ENCODE peak calls at places on chromosomes 7 and 10, in eight cellular contexts. One of them, this sample, is unnamed.

GRCh38 chr7:74069086-74069541 is 14.5 kb upstream of the LIMK1 start:
- DNase-seq in kidney: peak
- DNase-seq in fibroblast of mammary gland: no peak
- DNase-seq in choroid plexus epithelial cell: no peak
- DNase-seq in neural progenitor cell: no peak
- DNase-seq in tibial artery: peak
- DNase-seq in heart right ventricle: no peak
- DNase-seq in Panc1: no peak
- DNase-seq in this sample: no peak

GRCh38 chr7:901388-902154 is 25.2 kb downstream of the GET4 start:
- DNase-seq in kidney: peak
- DNase-seq in fibroblast of mammary gland: peak
- DNase-seq in choroid plexus epithelial cell: peak
- DNase-seq in neural progenitor cell: peak
- DNase-seq in tibial artery: no peak
- DNase-seq in heart right ventricle: peak
- DNase-seq in Panc1: no peak
- DNase-seq in this sample: peak

GRCh38 chr7:117401293-117402002 is 25.8 kb downstream of the ASZ1 start:
- DNase-seq in kidney: no peak
- DNase-seq in fibroblast of mammary gland: no peak
- DNase-seq in choroid plexus epithelial cell: peak
- DNase-seq in neural progenitor cell: peak
- DNase-seq in tibial artery: no peak
- DNase-seq in heart right ventricle: no peak
- DNase-seq in Panc1: no peak
- DNase-seq in this sample: peak

GRCh38 chr10:5575482-5576153 is 50.9 kb downstream of the CALML3 start:
- DNase-seq in kidney: peak
- DNase-seq in fibroblast of mammary gland: peak
- DNase-seq in choroid plexus epithelial cell: peak
- DNase-seq in neural progenitor cell: no peak
- DNase-seq in tibial artery: peak
- DNase-seq in heart right ventricle: no peak
- DNase-seq in Panc1: no peak
- DNase-seq in this sample: peak

GRCh38 chr10:119769886-119770285 is 44.0 kb downstream of the INPP5F start:
- DNase-seq in kidney: no peak
- DNase-seq in fibroblast of mammary gland: peak
- DNase-seq in choroid plexus epithelial cell: peak
- DNase-seq in neural progenitor cell: no peak
- DNase-seq in tibial artery: no peak
- DNase-seq in heart right ventricle: no peak
- DNase-seq in Panc1: no peak
- DNase-seq in this sample: peak

GRCh38 chr7:5270788-5271187 is 12.0 kb upstream of the SLC29A4 start:
- DNase-seq in kidney: no peak
- DNase-seq in fibroblast of mammary gland: no peak
- DNase-seq in choroid plexus epithelial cell: no peak
- DNase-seq in neural progenitor cell: peak
- DNase-seq in tibial artery: no peak
- DNase-seq in heart right ventricle: no peak
- DNase-seq in Panc1: no peak
- DNase-seq in this sample: no peak

GRCh38 chr7:54788664-54789063 is 29.7 kb upstream of the SEC61G start:
- DNase-seq in kidney: no peak
- DNase-seq in fibroblast of mammary gland: peak
- DNase-seq in choroid plexus epithelial cell: peak
- DNase-seq in neural progenitor cell: peak
- DNase-seq in tibial artery: no peak
- DNase-seq in heart right ventricle: peak
- DNase-seq in Panc1: peak
- DNase-seq in this sample: peak

GRCh38 chr10:35633006-35633980 is 8.8 kb downstream of the FZD8 start:
- DNase-seq in kidney: no peak
- DNase-seq in fibroblast of mammary gland: no peak
- DNase-seq in choroid plexus epithelial cell: no peak
- DNase-seq in neural progenitor cell: peak
- DNase-seq in tibial artery: no peak
- DNase-seq in heart right ventricle: no peak
- DNase-seq in Panc1: no peak
- DNase-seq in this sample: no peak

GRCh38 chr10:73810735-73811465 is 498 bp downstream of the NDST2 start:
- DNase-seq in kidney: peak
- DNase-seq in fibroblast of mammary gland: peak
- DNase-seq in choroid plexus epithelial cell: peak
- DNase-seq in neural progenitor cell: peak
- DNase-seq in tibial artery: no peak
- DNase-seq in heart right ventricle: peak
- DNase-seq in Panc1: no peak
- DNase-seq in this sample: peak

GRCh38 chr10:48523212-48523819 is 81.6 kb downstream of the ARHGAP22 start:
- DNase-seq in kidney: no peak
- DNase-seq in fibroblast of mammary gland: peak
- DNase-seq in choroid plexus epithelial cell: peak
- DNase-seq in neural progenitor cell: peak
- DNase-seq in tibial artery: peak
- DNase-seq in heart right ventricle: peak
- DNase-seq in Panc1: no peak
- DNase-seq in this sample: peak

GRCh38 chr10:56057860-56058259 is 303.2 kb downstream of the ZWINT start:
- DNase-seq in kidney: no peak
- DNase-seq in fibroblast of mammary gland: no peak
- DNase-seq in choroid plexus epithelial cell: no peak
- DNase-seq in neural progenitor cell: no peak
- DNase-seq in tibial artery: no peak
- DNase-seq in heart right ventricle: no peak
- DNase-seq in Panc1: no peak
- DNase-seq in this sample: no peak

GRCh38 chr7:106119719-106120118 is 7.6 kb upstream of the SYPL1 start:
- DNase-seq in kidney: no peak
- DNase-seq in fibroblast of mammary gland: no peak
- DNase-seq in choroid plexus epithelial cell: no peak
- DNase-seq in neural progenitor cell: no peak
- DNase-seq in tibial artery: no peak
- DNase-seq in heart right ventricle: no peak
- DNase-seq in Panc1: no peak
- DNase-seq in this sample: no peak

GRCh38 chr10:37703074-37703473 is 154.3 kb downstream of the ZNF248 start:
- DNase-seq in kidney: no peak
- DNase-seq in fibroblast of mammary gland: no peak
- DNase-seq in choroid plexus epithelial cell: no peak
- DNase-seq in neural progenitor cell: no peak
- DNase-seq in tibial artery: no peak
- DNase-seq in heart right ventricle: no peak
- DNase-seq in Panc1: no peak
- DNase-seq in this sample: no peak

GRCh38 chr10:128476845-128477244 is 350.6 kb upstream of the MKI67 start:
- DNase-seq in kidney: peak
- DNase-seq in fibroblast of mammary gland: no peak
- DNase-seq in choroid plexus epithelial cell: no peak
- DNase-seq in neural progenitor cell: no peak
- DNase-seq in tibial artery: no peak
- DNase-seq in heart right ventricle: no peak
- DNase-seq in Panc1: no peak
- DNase-seq in this sample: no peak

GRCh38 chr10:59894114-59894513 is 12.2 kb downstream of the CCDC6 start:
- DNase-seq in kidney: no peak
- DNase-seq in fibroblast of mammary gland: peak
- DNase-seq in choroid plexus epithelial cell: peak
- DNase-seq in neural progenitor cell: no peak
- DNase-seq in tibial artery: peak
- DNase-seq in heart right ventricle: peak
- DNase-seq in Panc1: no peak
- DNase-seq in this sample: peak

GRCh38 chr10:124646483-124647352 is 97.5 kb downstream of the FAM53B start:
- DNase-seq in kidney: peak
- DNase-seq in fibroblast of mammary gland: peak
- DNase-seq in choroid plexus epithelial cell: peak
- DNase-seq in neural progenitor cell: no peak
- DNase-seq in tibial artery: peak
- DNase-seq in heart right ventricle: peak
- DNase-seq in Panc1: no peak
- DNase-seq in this sample: peak
- H3K4me3 ChIP-seq in kidney: no peak
- H3K4me3 ChIP-seq in fibroblast of mammary gland: no peak
- H3K4me3 ChIP-seq in choroid plexus epithelial cell: no peak
- H3K4me3 ChIP-seq in neural progenitor cell: no peak
- H3K4me3 ChIP-seq in tibial artery: no peak
- H3K4me3 ChIP-seq in heart right ventricle: no peak
- H3K4me3 ChIP-seq in Panc1: no peak
- H3K4me3 ChIP-seq in this sample: no peak

GRCh38 chr7:70372768-70373241 is 759.1 kb upstream of the GALNT17 start:
- DNase-seq in kidney: no peak
- DNase-seq in fibroblast of mammary gland: no peak
- DNase-seq in choroid plexus epithelial cell: no peak
- DNase-seq in neural progenitor cell: no peak
- DNase-seq in tibial artery: no peak
- DNase-seq in heart right ventricle: no peak
- DNase-seq in Panc1: no peak
- DNase-seq in this sample: no peak
- H3K4me3 ChIP-seq in kidney: no peak
- H3K4me3 ChIP-seq in fibroblast of mammary gland: no peak
- H3K4me3 ChIP-seq in choroid plexus epithelial cell: no peak
- H3K4me3 ChIP-seq in neural progenitor cell: no peak
- H3K4me3 ChIP-seq in tibial artery: no peak
- H3K4me3 ChIP-seq in heart right ventricle: no peak
- H3K4me3 ChIP-seq in Panc1: no peak
- H3K4me3 ChIP-seq in this sample: no peak

GRCh38 chr10:127196955-127197432 is 603 bp upstream of the INSYN2A start:
- DNase-seq in kidney: no peak
- DNase-seq in fibroblast of mammary gland: no peak
- DNase-seq in choroid plexus epithelial cell: no peak
- DNase-seq in neural progenitor cell: no peak
- DNase-seq in tibial artery: no peak
- DNase-seq in heart right ventricle: no peak
- DNase-seq in Panc1: no peak
- DNase-seq in this sample: no peak

GRCh38 chr10:127194598-127194997 is 1.8 kb downstream of the INSYN2A start:
- DNase-seq in kidney: no peak
- DNase-seq in fibroblast of mammary gland: no peak
- DNase-seq in choroid plexus epithelial cell: no peak
- DNase-seq in neural progenitor cell: no peak
- DNase-seq in tibial artery: no peak
- DNase-seq in heart right ventricle: no peak
- DNase-seq in Panc1: no peak
- DNase-seq in this sample: no peak

GRCh38 chr10:127196227-127196954 is at the start of gene INSYN2A:
- DNase-seq in kidney: peak
- DNase-seq in fibroblast of mammary gland: peak
- DNase-seq in choroid plexus epithelial cell: peak
- DNase-seq in neural progenitor cell: peak
- DNase-seq in tibial artery: no peak
- DNase-seq in heart right ventricle: peak
- DNase-seq in Panc1: no peak
- DNase-seq in this sample: peak

GRCh38 chr10:127195571-127196226 is 692 bp downstream of the INSYN2A start:
- DNase-seq in kidney: peak
- DNase-seq in fibroblast of mammary gland: peak
- DNase-seq in choroid plexus epithelial cell: peak
- DNase-seq in neural progenitor cell: peak
- DNase-seq in tibial artery: no peak
- DNase-seq in heart right ventricle: no peak
- DNase-seq in Panc1: no peak
- DNase-seq in this sample: peak

DNA sequence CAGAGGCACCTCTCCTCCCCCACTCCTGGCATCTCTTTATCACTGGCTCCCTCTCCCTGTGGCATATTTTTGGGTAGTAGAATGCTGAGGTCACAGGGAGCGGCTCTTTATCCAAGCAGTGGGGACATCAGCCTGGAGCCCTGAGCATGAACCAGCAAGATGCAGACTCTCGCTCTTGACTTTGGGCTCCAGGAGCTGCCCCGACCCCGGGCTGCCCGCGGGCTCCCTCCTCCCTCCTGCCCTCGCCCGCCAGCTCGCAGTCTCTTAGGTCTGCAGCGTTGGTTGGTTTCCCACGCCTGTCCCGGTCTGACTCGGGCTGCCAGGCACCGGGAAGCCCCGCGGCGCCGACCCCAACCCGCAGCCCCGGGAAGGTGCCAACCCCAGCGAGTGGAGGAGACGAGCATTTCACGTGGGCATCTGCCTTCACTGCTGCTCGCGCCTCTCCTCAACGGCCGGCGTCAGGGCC is 1.3 kb downstream of the INSYN2A start:
- DNase-seq in kidney: no peak
- DNase-seq in fibroblast of mammary gland: no peak
- DNase-seq in choroid plexus epithelial cell: no peak
- DNase-seq in neural progenitor cell: peak
- DNase-seq in tibial artery: no peak
- DNase-seq in heart right ventricle: no peak
- DNase-seq in Panc1: no peak
- DNase-seq in this sample: no peak
- H3K4me3 ChIP-seq in kidney: no peak
- H3K4me3 ChIP-seq in fibroblast of mammary gland: peak
- H3K4me3 ChIP-seq in choroid plexus epithelial cell: peak
- H3K4me3 ChIP-seq in neural progenitor cell: peak
- H3K4me3 ChIP-seq in tibial artery: peak
- H3K4me3 ChIP-seq in heart right ventricle: peak
- H3K4me3 ChIP-seq in Panc1: peak
- H3K4me3 ChIP-seq in this sample: peak

DNA sequence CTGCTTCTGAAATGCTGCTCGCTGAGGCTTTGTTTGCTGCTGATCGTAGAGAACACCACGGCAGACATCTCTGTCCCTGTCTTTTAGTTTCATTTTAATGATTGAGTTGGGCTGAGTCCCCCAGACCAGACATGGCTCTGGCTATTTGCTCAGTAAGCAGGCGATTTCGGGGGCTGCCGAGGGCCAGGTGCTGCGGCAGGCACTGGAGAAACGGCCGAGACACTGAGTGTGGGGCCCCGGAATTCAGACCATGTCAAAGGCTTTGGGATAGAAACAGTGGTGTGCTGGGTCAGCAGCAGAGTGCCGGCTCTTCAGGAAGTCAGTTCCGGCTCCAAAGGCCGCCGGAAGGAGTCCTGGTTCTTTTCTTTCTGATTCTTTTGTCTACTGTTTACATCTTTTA is 5.0 kb downstream of the LRRC27 start:
- DNase-seq in kidney: no peak
- DNase-seq in fibroblast of mammary gland: no peak
- DNase-seq in choroid plexus epithelial cell: peak
- DNase-seq in neural progenitor cell: peak
- DNase-seq in tibial artery: peak
- DNase-seq in heart right ventricle: no peak
- DNase-seq in Panc1: no peak
- DNase-seq in this sample: no peak
- H3K4me3 ChIP-seq in kidney: peak
- H3K4me3 ChIP-seq in fibroblast of mammary gland: peak
- H3K4me3 ChIP-seq in choroid plexus epithelial cell: peak
- H3K4me3 ChIP-seq in neural progenitor cell: no peak
- H3K4me3 ChIP-seq in tibial artery: peak
- H3K4me3 ChIP-seq in heart right ventricle: peak
- H3K4me3 ChIP-seq in Panc1: peak
- H3K4me3 ChIP-seq in this sample: no peak

GRCh38 chr10:76329891-76330575 is 898.6 kb downstream of the LRMDA start:
- DNase-seq in kidney: no peak
- DNase-seq in fibroblast of mammary gland: peak
- DNase-seq in choroid plexus epithelial cell: peak
- DNase-seq in neural progenitor cell: no peak
- DNase-seq in tibial artery: no peak
- DNase-seq in heart right ventricle: no peak
- DNase-seq in Panc1: no peak
- DNase-seq in this sample: peak
- H3K4me3 ChIP-seq in kidney: no peak
- H3K4me3 ChIP-seq in fibroblast of mammary gland: no peak
- H3K4me3 ChIP-seq in choroid plexus epithelial cell: no peak
- H3K4me3 ChIP-seq in neural progenitor cell: no peak
- H3K4me3 ChIP-seq in tibial artery: no peak
- H3K4me3 ChIP-seq in heart right ventricle: no peak
- H3K4me3 ChIP-seq in Panc1: no peak
- H3K4me3 ChIP-seq in this sample: no peak

GRCh38 chr10:99984201-99984600 is 25.5 kb downstream of the DNMBP start:
- DNase-seq in kidney: no peak
- DNase-seq in fibroblast of mammary gland: peak
- DNase-seq in choroid plexus epithelial cell: peak
- DNase-seq in neural progenitor cell: no peak
- DNase-seq in tibial artery: no peak
- DNase-seq in heart right ventricle: no peak
- DNase-seq in Panc1: no peak
- DNase-seq in this sample: no peak
- H3K4me3 ChIP-seq in kidney: no peak
- H3K4me3 ChIP-seq in fibroblast of mammary gland: no peak
- H3K4me3 ChIP-seq in choroid plexus epithelial cell: no peak
- H3K4me3 ChIP-seq in neural progenitor cell: no peak
- H3K4me3 ChIP-seq in tibial artery: no peak
- H3K4me3 ChIP-seq in heart right ventricle: no peak
- H3K4me3 ChIP-seq in Panc1: peak
- H3K4me3 ChIP-seq in this sample: peak